ENCODE peak calls at places on chromosome 10, in seven cellular contexts. One of them, this sample, is unnamed.

GRCh38 chr10:47253030-47253637 is 46.9 kb upstream of the GDF10 start:
- DNase-seq in activated naive CD8-positive, alpha-beta T cell treated with anti-CD3 and anti-CD28 coated beads, Interleukin-2, amount 50 U/mL, for 24 hours: no peak
- DNase-seq in cerebellar nuclear complex: no peak
- DNase-seq in choroid plexus epithelial cell: no peak
- DNase-seq in T-helper 2 cell: no peak
- DNase-seq in AG10803: no peak
- DNase-seq in neural crest cell: no peak
- DNase-seq in this sample: no peak

GRCh38 chr10:113578766-113579165 is 25.9 kb downstream of the HABP2 start:
- DNase-seq in activated naive CD8-positive, alpha-beta T cell treated with anti-CD3 and anti-CD28 coated beads, Interleukin-2, amount 50 U/mL, for 24 hours: no peak
- DNase-seq in neural crest cell: no peak
- DNase-seq in cerebellar nuclear complex: no peak
- DNase-seq in AG10803: no peak
- DNase-seq in choroid plexus epithelial cell: no peak
- DNase-seq in T-helper 2 cell: no peak
- DNase-seq in this sample: no peak

GRCh38 chr10:6013413-6014192 is 36.3 kb upstream of the IL15RA start:
- DNase-seq in cerebellar nuclear complex: no peak
- DNase-seq in neural crest cell: no peak
- DNase-seq in T-helper 2 cell: no peak
- DNase-seq in AG10803: no peak
- DNase-seq in choroid plexus epithelial cell: no peak
- DNase-seq in activated naive CD8-positive, alpha-beta T cell treated with anti-CD3 and anti-CD28 coated beads, Interleukin-2, amount 50 U/mL, for 24 hours: no peak
- DNase-seq in this sample: no peak

GRCh38 chr10:13560597-13560996 is 26.2 kb upstream of the PRPF18 start:
- DNase-seq in activated naive CD8-positive, alpha-beta T cell treated with anti-CD3 and anti-CD28 coated beads, Interleukin-2, amount 50 U/mL, for 24 hours: no peak
- DNase-seq in neural crest cell: no peak
- DNase-seq in choroid plexus epithelial cell: peak; percentile 35
- DNase-seq in cerebellar nuclear complex: no peak
- DNase-seq in AG10803: peak; percentile 1
- DNase-seq in T-helper 2 cell: no peak
- DNase-seq in this sample: peak; percentile 6

GRCh38 chr10:69744971-69745370 is 56.7 kb upstream of the COL13A1 start:
- DNase-seq in AG10803: no peak
- DNase-seq in neural crest cell: no peak
- DNase-seq in activated naive CD8-positive, alpha-beta T cell treated with anti-CD3 and anti-CD28 coated beads, Interleukin-2, amount 50 U/mL, for 24 hours: no peak
- DNase-seq in choroid plexus epithelial cell: no peak
- DNase-seq in T-helper 2 cell: no peak
- DNase-seq in cerebellar nuclear complex: no peak
- DNase-seq in this sample: no peak

GRCh38 chr10:132788831-132789219 is 2.9 kb upstream of the NKX6-2 start:
- DNase-seq in neural crest cell: no peak
- DNase-seq in AG10803: no peak
- DNase-seq in activated naive CD8-positive, alpha-beta T cell treated with anti-CD3 and anti-CD28 coated beads, Interleukin-2, amount 50 U/mL, for 24 hours: no peak
- DNase-seq in choroid plexus epithelial cell: no peak
- DNase-seq in T-helper 2 cell: no peak
- DNase-seq in cerebellar nuclear complex: no peak
- DNase-seq in this sample: no peak

GRCh38 chr10:69278446-69278963 is at the start of gene HK1:
- DNase-seq in T-helper 2 cell: no peak
- DNase-seq in choroid plexus epithelial cell: peak; percentile 84
- DNase-seq in cerebellar nuclear complex: no peak
- DNase-seq in AG10803: peak; percentile 14
- DNase-seq in neural crest cell: no peak
- DNase-seq in activated naive CD8-positive, alpha-beta T cell treated with anti-CD3 and anti-CD28 coated beads, Interleukin-2, amount 50 U/mL, for 24 hours: no peak
- DNase-seq in this sample: no peak

GRCh38 chr10:118850418-118851061 is 95.8 kb upstream of the CACUL1 start:
- DNase-seq in T-helper 2 cell: peak; percentile 52
- DNase-seq in neural crest cell: peak; percentile 77
- DNase-seq in choroid plexus epithelial cell: peak; percentile 77
- DNase-seq in cerebellar nuclear complex: no peak
- DNase-seq in AG10803: peak; percentile 49
- DNase-seq in activated naive CD8-positive, alpha-beta T cell treated with anti-CD3 and anti-CD28 coated beads, Interleukin-2, amount 50 U/mL, for 24 hours: peak; percentile 86
- DNase-seq in this sample: peak; percentile 72

GRCh38 chr10:100209303-100209702 is 20.1 kb downstream of the CHUK start:
- DNase-seq in activated naive CD8-positive, alpha-beta T cell treated with anti-CD3 and anti-CD28 coated beads, Interleukin-2, amount 50 U/mL, for 24 hours: no peak
- DNase-seq in AG10803: peak; percentile 53
- DNase-seq in choroid plexus epithelial cell: peak; percentile 76
- DNase-seq in cerebellar nuclear complex: no peak
- DNase-seq in neural crest cell: no peak
- DNase-seq in T-helper 2 cell: no peak
- DNase-seq in this sample: no peak

GRCh38 chr10:3095373-3096139 is 28.2 kb downstream of the PFKP start:
- DNase-seq in neural crest cell: no peak
- DNase-seq in choroid plexus epithelial cell: peak; percentile 99
- DNase-seq in T-helper 2 cell: peak; percentile 94
- DNase-seq in activated naive CD8-positive, alpha-beta T cell treated with anti-CD3 and anti-CD28 coated beads, Interleukin-2, amount 50 U/mL, for 24 hours: peak; percentile 53
- DNase-seq in AG10803: peak; percentile 99
- DNase-seq in cerebellar nuclear complex: no peak
- DNase-seq in this sample: no peak

GRCh38 chr10:62744136-62744535 is 60.4 kb upstream of the ADO start:
- DNase-seq in activated naive CD8-positive, alpha-beta T cell treated with anti-CD3 and anti-CD28 coated beads, Interleukin-2, amount 50 U/mL, for 24 hours: no peak
- DNase-seq in T-helper 2 cell: no peak
- DNase-seq in AG10803: peak; percentile 29
- DNase-seq in choroid plexus epithelial cell: peak; percentile 22
- DNase-seq in neural crest cell: no peak
- DNase-seq in cerebellar nuclear complex: no peak
- DNase-seq in this sample: no peak